ENCODE peak calls at places on chromosomes 1 and 21, in six cellular contexts. X, W, M, P, V and I are unnamed samples. For H3K9me3, the result is how much of the 10 kb centered on the place peaks cover.

GRCh38 chr1:154971341-154971998 is 923 bp upstream of the SHC1 start:
- DNase-seq in P (peak), W (peak), X (peak), V (peak), M (peak), I (no peak)

GRCh38 chr21:33655591-33656221 is 13.4 kb downstream of the ITSN1 start:
- DNase-seq in W (peak), M (peak), P (peak), V (no peak), X (no peak), I (no peak)

GRCh38 chr1:247357781-247358211 is 26.1 kb upstream of the ZNF496 start:
- DNase-seq in P (peak), M (no peak), V (no peak), W (no peak), X (peak), I (no peak)

GRCh38 chr1:202058001-202058908 is 47.9 kb downstream of the ELF3 start:
- DNase-seq in W (peak), M (no peak), X (no peak), V (peak), P (peak), I (no peak)

GRCh38 chr1:172041102-172041501 is 199.8 kb downstream of the DNM3 start:
- DNase-seq in P (no peak), V (no peak), W (no peak), M (no peak), X (no peak), I (no peak)

GRCh38 chr1:113805639-113806038 is 6.6 kb downstream of the RSBN1 start:
- DNase-seq in X (no peak), P (no peak), V (no peak), M (no peak), W (no peak), I (no peak)

GRCh38 chr1:181318022-181318857 is 165.1 kb upstream of the CACNA1E start:
- DNase-seq in P (no peak), W (no peak), V (no peak), M (no peak), X (no peak), I (no peak)

GRCh38 chr1:91217911-91218310 is 186.7 kb downstream of the HFM1 start:
- DNase-seq in W (no peak), P (no peak), V (no peak), M (no peak), X (no peak), I (no peak)

GRCh38 chr1:40848530-40849189 is 13.5 kb downstream of the CITED4 start:
- DNase-seq in P (peak), X (peak), V (peak), W (peak), M (peak), I (peak)

GRCh38 chr1:51355382-51355781 is 25.0 kb upstream of the TTC39A start:
- DNase-seq in V (no peak), X (no peak), W (no peak), M (no peak), P (no peak), I (no peak)

GRCh38 chr1:175232335-175232734 is 39.8 kb upstream of the KIAA0040 start:
- DNase-seq in P (no peak), W (no peak), V (no peak), X (no peak), M (no peak), I (no peak)

GRCh38 chr1:59332221-59332620 is 35.3 kb downstream of the FGGY start:
- DNase-seq in V (no peak), P (no peak), W (no peak), M (no peak), X (no peak), I (no peak)

GRCh38 chr1:41541592-41541952 is 57.1 kb upstream of the EDN2 start:
- DNase-seq in V (no peak), M (no peak), P (no peak), X (no peak), W (no peak), I (no peak)

GRCh38 chr1:25148673-25149300 is 83.5 kb downstream of the SYF2 start:
- DNase-seq in W (no peak), X (no peak), M (no peak), V (no peak), P (no peak), I (no peak)

GRCh38 chr1:201648066-201648910 is 109.4 kb downstream of the NAV1 start:
- DNase-seq in M (peak), P (peak), V (peak), X (peak), W (peak), I (peak)

GRCh38 chr1:231729541-231729940 is 103.0 kb downstream of the DISC1 start:
- DNase-seq in W (no peak), P (no peak), X (no peak), M (no peak), V (no peak), I (no peak)

GRCh38 chr1:115729765-115730164 is 38.7 kb downstream of the CASQ2 start:
- DNase-seq in V (no peak), M (no peak), P (no peak), X (no peak), W (no peak), I (no peak)

GRCh38 chr1:85584264-85584781 is 3.8 kb downstream of the CCN1 start:
- DNase-seq in W (no peak), X (no peak), V (no peak), M (no peak), P (no peak), I (no peak)

GRCh38 chr1:171403396-171403795 is 81.9 kb upstream of the PRRC2C start:
- DNase-seq in W (no peak), V (no peak), X (no peak), P (no peak), M (no peak), I (no peak)

GRCh38 chr1:24673336-24673735 is 30.2 kb downstream of the SRRM1 start:
- DNase-seq in M (no peak), X (no peak), V (no peak), W (no peak), P (no peak), I (no peak)

GRCh38 chr1:201585901-201586300 is 47.0 kb downstream of the NAV1 start:
- DNase-seq in P (no peak), M (no peak), V (no peak), W (no peak), X (no peak), I (no peak)

GRCh38 chr1:11143907-11144306 is 44.2 kb upstream of the EXOSC10 start:
- DNase-seq in M (no peak), V (no peak), W (no peak), X (no peak), P (no peak), I (no peak)

GRCh38 chr1:220565670-220566069 is 37.7 kb downstream of the MARK1 start:
- DNase-seq in W (no peak), M (no peak), P (no peak), V (no peak), X (no peak), I (no peak)

GRCh38 chr1:10909697-10910489 is 102.6 kb upstream of the TARDBP start:
- DNase-seq in M (peak), W (peak), P (peak), X (no peak), V (peak), I (no peak)

DNA sequence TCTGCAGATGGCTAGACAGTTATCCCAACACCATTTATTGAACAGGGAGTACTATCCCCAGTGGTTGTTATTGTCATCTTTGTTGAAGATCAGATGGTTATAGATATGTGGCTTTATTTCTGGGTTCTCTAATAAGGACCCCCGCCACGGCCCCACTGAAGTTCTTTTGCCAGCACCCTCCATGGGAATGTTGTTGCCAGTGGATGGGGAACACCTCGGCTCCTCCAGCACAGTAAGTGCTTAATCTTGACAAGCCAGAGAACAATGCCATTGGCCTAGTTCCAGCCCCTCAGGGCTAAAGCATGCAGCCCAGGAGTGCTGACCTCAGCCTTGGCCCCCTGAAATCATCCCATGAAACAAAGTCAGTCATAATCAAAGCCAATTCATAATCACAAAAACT is 337.6 kb downstream of the AGBL4 start:
- DNase-seq in W (no peak), X (no peak), V (no peak), M (no peak), P (no peak), I (no peak)
- H3K9me3 ChIP-seq in W (under half), X (under half), V (under half), M (under half), P (under half), I (under half)

GRCh38 chr1:9444532-9444931 is 94.7 kb upstream of the SLC25A33 start:
- DNase-seq in P (no peak), M (no peak), W (no peak), V (no peak), X (no peak), I (no peak)

GRCh38 chr1:9448132-9449105 is 90.8 kb upstream of the SLC25A33 start:
- DNase-seq in V (no peak), W (no peak), X (no peak), P (no peak), M (no peak), I (no peak)

GRCh38 chr1:9449976-9450696 is 89.1 kb upstream of the SLC25A33 start:
- DNase-seq in X (no peak), V (no peak), M (no peak), W (no peak), P (no peak), I (no peak)

GRCh38 chr1:9449106-9449627 is 90.1 kb upstream of the SLC25A33 start:
- DNase-seq in P (no peak), V (no peak), X (no peak), M (no peak), W (peak), I (no peak)

GRCh38 chr1:9447215-9447960 is 91.9 kb upstream of the SLC25A33 start:
- DNase-seq in X (no peak), M (no peak), W (no peak), P (no peak), V (no peak), I (no peak)
- TF ChIP-seq POLR2A in X (no peak), M (no peak), W (no peak), P (no peak), V (no peak), I (no peak)

DNA sequence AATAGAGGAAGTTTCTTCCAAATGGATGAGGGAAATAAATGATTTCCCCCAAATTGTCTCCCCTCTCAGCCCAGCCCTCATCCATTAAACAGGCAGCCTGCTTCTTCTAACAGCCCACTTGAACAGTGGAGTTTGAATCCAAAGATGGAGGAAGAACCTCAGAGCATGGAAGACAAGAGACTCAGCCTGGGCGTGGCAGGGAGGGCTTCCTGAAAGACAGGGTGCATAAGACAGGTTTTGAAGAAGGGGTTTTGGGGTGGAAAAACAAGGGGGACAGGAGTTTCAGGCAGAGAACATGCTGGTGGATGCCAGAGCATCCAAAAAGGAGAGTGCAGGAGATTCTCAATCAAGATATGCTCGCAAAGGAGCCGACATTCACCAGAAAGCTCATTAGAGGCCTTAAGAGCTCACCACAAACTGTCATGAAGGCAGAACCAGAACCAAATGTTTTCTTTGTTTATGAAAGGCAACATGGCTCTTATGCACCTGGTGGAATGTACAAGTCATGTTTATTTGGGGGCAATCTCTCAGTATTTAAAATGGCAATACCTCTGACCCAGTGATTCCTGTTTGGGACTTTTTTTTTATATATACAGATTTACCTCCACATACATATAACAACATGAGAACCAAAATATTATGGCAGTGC is 26.5 kb upstream of the TSPEAR start:
- DNase-seq in V (no peak), M (no peak), W (no peak), X (no peak), P (no peak), I (no peak)
- H3K9me3 ChIP-seq in V (under half), M (under half), W (under half), X (under half), P (under half), I (under half)

GRCh38 chr1:12477936-12478611 is 139.9 kb downstream of the DHRS3 start:
- DNase-seq in W (peak), V (peak), M (peak), X (peak), P (peak), I (peak)
- TF ChIP-seq POLR2A in W (no peak), V (no peak), M (no peak), X (no peak), P (no peak), I (no peak)

GRCh38 chr1:2815551-2815950 is 14.1 kb upstream of the TTC34 start:
- DNase-seq in V (no peak), M (no peak), W (no peak), P (no peak), X (no peak), I (no peak)
- H3K9me3 ChIP-seq in V (under half), M (under half), W (under half), P (under half), X (under half), I (under half)

DNA sequence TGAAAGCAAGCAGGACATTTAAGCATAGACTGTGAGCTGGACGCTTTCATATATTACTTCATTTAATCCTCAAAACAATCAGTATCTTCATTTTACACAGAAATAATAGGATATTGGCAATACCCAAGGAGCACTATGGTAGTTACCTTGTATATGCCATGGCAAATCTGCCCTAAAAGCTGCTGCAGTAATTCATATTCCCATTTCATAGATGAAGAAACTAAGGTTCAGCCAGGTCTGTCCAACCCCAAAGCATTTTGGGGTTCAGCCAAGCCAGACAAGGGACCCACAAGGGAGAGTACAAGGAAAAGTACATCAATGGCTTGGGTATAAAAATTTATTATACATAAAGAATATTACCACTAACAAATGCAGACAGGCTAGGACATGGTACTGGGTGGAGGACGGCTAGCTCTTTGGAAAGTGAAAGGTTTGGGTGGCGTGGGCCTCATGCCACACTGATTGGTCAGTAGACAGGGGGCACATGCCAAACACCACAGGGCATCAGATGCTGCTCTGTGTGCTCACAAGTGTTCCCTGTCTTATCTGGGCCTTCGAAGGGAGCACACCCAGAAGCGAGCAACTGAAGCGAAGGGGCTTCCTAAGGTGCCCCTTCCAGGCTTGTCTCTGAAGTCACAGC is 23.9 kb upstream of the PTAFR start:
- DNase-seq in V (no peak), W (no peak), P (no peak), M (no peak), X (no peak), I (no peak)
- TF ChIP-seq POLR2A in V (no peak), W (no peak), P (no peak), M (no peak), X (no peak), I (no peak)